ENCODE peak calls at places on chromosomes 3 and 15, in four cellular contexts. G is lower lobe of right lung, Q is ovary, T is psoas muscle. A is an unnamed sample.

GRCh38 chr3:113912551-113913246 is 35.1 kb upstream of the ZDHHC23 start:
- DNase-seq in G (no peak), Q (no peak), T (no peak), A (peak; percentile 53)

GRCh38 chr3:127997016-127997415 is 55.2 kb upstream of the SEC61A1 start:
- DNase-seq in G (no peak), Q (no peak), T (no peak), A (peak; percentile 21)

GRCh38 chr3:140023616-140024530 is 88.9 kb downstream of the CLSTN2 start:
- DNase-seq in G (no peak), Q (peak; percentile 62), T (peak; percentile 68), A (no peak)

GRCh38 chr3:13540332-13540995 is 8.5 kb upstream of the FBLN2 start:
- DNase-seq in G (no peak), Q (no peak), T (peak; percentile 77), A (no peak)

GRCh38 chr3:196268270-196269163 is 19.0 kb downstream of the PCYT1A start:
- DNase-seq in G (no peak), Q (no peak), T (no peak), A (peak; percentile 67)

GRCh38 chr3:127221062-127222035 is 28.4 kb downstream of the PRR23E start:
- DNase-seq in G (no peak), Q (no peak), T (no peak), A (no peak)

GRCh38 chr3:50591196-50591741 is 20.3 kb downstream of the CISH start:
- DNase-seq in G (no peak), Q (no peak), T (peak; percentile 36), A (no peak)

GRCh38 chr3:119834754-119835365 is 53.0 kb downstream of the NR1I2 start:
- DNase-seq in G (no peak), Q (no peak), T (no peak), A (no peak)

GRCh38 chr15:100131321-100132224 is 210.2 kb downstream of the ADAMTS17 start:
- DNase-seq in G (peak; percentile 62), Q (no peak), T (no peak), A (no peak)

GRCh38 chr3:861721-862120 is 231.1 kb upstream of the CNTN6 start:
- DNase-seq in G (no peak), Q (no peak), T (no peak), A (no peak)

GRCh38 chr15:94206463-94207167 is 24.7 kb upstream of the MCTP2 start:
- DNase-seq in G (no peak), Q (no peak), T (no peak), A (peak; percentile 14)

GRCh38 chr15:40922608-40923005 is 6.5 kb upstream of the DLL4 start:
- DNase-seq in G (no peak), Q (no peak), T (no peak), A (no peak)

GRCh38 chr3:156918746-156919145 is 92.6 kb downstream of the LEKR1 start:
- DNase-seq in G (no peak), Q (no peak), T (no peak), A (no peak)

GRCh38 chr3:161035711-161036110 is 69.4 kb downstream of the B3GALNT1 start:
- DNase-seq in G (no peak), Q (no peak), T (no peak), A (peak; percentile 93)

GRCh38 chr15:68214838-68215234 is 9.7 kb upstream of the CALML4 start:
- DNase-seq in G (peak; percentile 43), Q (no peak), T (no peak), A (no peak)

GRCh38 chr3:170741756-170742530 is 128.1 kb downstream of the RPL22L1 start:
- DNase-seq in G (no peak), Q (no peak), T (no peak), A (peak; percentile 51)

GRCh38 chr15:72803006-72803405 is 19.4 kb upstream of the ADPGK start:
- DNase-seq in G (no peak), Q (no peak), T (no peak), A (no peak)

GRCh38 chr3:27613846-27614500 is 108.2 kb downstream of the EOMES start:
- DNase-seq in G (no peak), Q (no peak), T (no peak), A (peak; percentile 57)

GRCh38 chr3:194587438-194587931 is 45.7 kb downstream of the TMEM44 start:
- DNase-seq in G (no peak), Q (no peak), T (peak; percentile 60), A (no peak)

GRCh38 chr3:67109651-67110204 is 111.6 kb downstream of the KBTBD8 start:
- DNase-seq in G (no peak), Q (no peak), T (no peak), A (peak; percentile 90)

GRCh38 chr3:130699765-130700164 is 46.9 kb downstream of the PIK3R4 start:
- DNase-seq in G (no peak), Q (no peak), T (no peak), A (no peak)

GRCh38 chr15:69146724-69147435 is 13.6 kb upstream of the GLCE start:
- DNase-seq in G (no peak), Q (no peak), T (no peak), A (no peak)

GRCh38 chr3:16174389-16174788 is at the start of gene GALNT15:
- DNase-seq in G (peak; percentile 71), Q (peak; percentile 86), T (peak; percentile 98), A (peak; percentile 96)

GRCh38 chr3:126300761-126301481 is 56.3 kb downstream of the KLF15 start:
- DNase-seq in G (peak; percentile 72), Q (peak; percentile 71), T (no peak), A (peak; percentile 63)

GRCh38 chr3:49638445-49638844 is 35.7 kb upstream of the APEH start:
- DNase-seq in G (no peak), Q (no peak), T (no peak), A (peak; percentile 45)

GRCh38 chr15:41698779-41699178 is 38.6 kb downstream of the MGA start:
- DNase-seq in G (no peak), Q (no peak), T (no peak), A (no peak)

GRCh38 chr15:39312984-39313383 is 267.9 kb upstream of the THBS1 start:
- DNase-seq in G (no peak), Q (no peak), T (no peak), A (no peak)

GRCh38 chr3:172098698-172099494 is 59.5 kb downstream of the FNDC3B start:
- DNase-seq in G (no peak), Q (no peak), T (no peak), A (no peak)

GRCh38 chr3:21274000-21274671 is 476.9 kb downstream of the ZNF385D start:
- DNase-seq in G (no peak), Q (no peak), T (no peak), A (peak; percentile 70)

GRCh38 chr3:31086698-31087097 is 192.2 kb upstream of the GADL1 start:
- DNase-seq in G (no peak), Q (no peak), T (no peak), A (no peak)

DNA sequence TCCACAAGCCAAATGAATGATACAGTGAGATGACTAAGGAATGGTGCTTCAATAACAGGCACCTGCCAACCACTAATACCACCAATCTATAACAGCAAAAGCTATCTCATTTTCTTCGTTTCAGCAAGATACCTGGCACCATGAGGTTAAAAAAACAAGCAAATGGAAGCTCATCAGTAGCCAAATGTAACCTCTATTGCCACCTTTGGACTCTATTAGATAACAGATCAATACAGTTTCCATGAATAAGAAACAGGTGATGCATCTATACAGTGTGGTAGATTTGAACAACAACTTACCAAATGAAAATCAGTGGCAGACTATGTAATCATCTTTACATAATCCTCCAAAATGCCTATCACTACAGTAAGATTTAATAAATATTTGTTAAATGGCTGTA is 32.8 kb downstream of the PLOD2 start:
- DNase-seq in G (no peak), Q (no peak), T (no peak), A (no peak)
- H3K4me1 ChIP-seq in G (no peaks in the 10 kb centered on the region), Q (peaks cover 6% of the 10 kb centered on the region), T (peaks cover 3% of the 10 kb centered on the region), A (peaks cover 45% of the 10 kb centered on the region)

GRCh38 chr3:129558076-129558771 is 15.2 kb downstream of the H1-8 start:
- DNase-seq in G (no peak), Q (no peak), T (peak; percentile 36), A (no peak)
- H3K4me1 ChIP-seq in G (peaks cover 74% of the 10 kb centered on the region), Q (peaks cover 29% of the 10 kb centered on the region), T (peaks cover 26% of the 10 kb centered on the region), A (peaks cover 80% of the 10 kb centered on the region)

DNA sequence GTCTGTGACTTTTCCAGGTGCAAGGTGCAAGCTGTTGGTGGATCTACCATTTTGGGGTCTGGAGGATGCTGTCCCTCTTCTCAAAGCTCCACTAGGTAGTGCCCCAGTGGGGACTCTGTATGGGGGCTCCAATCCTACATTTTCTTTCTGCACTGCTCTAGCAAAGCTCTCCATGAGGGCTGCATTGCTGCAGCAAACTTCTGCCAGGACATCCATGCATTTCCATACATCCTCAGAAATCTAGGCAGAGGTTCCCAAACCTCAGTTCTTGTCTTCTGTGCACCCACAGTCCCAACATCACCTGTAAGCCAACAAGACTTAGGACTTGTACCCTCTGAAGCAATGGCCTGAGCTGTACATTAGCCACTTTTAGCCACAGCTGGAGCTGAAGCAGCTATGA is 694.5 kb upstream of the BCHE start:
- DNase-seq in G (no peak), Q (no peak), T (no peak), A (no peak)
- H3K4me1 ChIP-seq in G (no peaks in the 10 kb centered on the region), Q (no peaks in the 10 kb centered on the region), T (no peaks in the 10 kb centered on the region), A (no peaks in the 10 kb centered on the region)

GRCh38 chr15:55628369-55628730 is 40.2 kb upstream of the PYGO1 start:
- DNase-seq in G (no peak), Q (no peak), T (no peak), A (no peak)
- H3K4me1 ChIP-seq in G (no peaks in the 10 kb centered on the region), Q (no peaks in the 10 kb centered on the region), T (peaks cover 27% of the 10 kb centered on the region), A (peaks cover 6% of the 10 kb centered on the region)

GRCh38 chr3:37989821-37990480 is 635 bp upstream of the VILL start:
- DNase-seq in G (no peak), Q (no peak), T (no peak), A (no peak)

GRCh38 chr3:37990527-37990926 is at the start of gene VILL:
- DNase-seq in G (peak; percentile 71), Q (no peak), T (no peak), A (no peak)

GRCh38 chr3:37992271-37993066 is 1.9 kb downstream of the VILL start:
- DNase-seq in G (no peak), Q (no peak), T (no peak), A (no peak)

GRCh38 chr3:37991823-37992222 is 1.2 kb downstream of the VILL start:
- DNase-seq in G (no peak), Q (no peak), T (no peak), A (no peak)

GRCh38 chr3:37991109-37991508 is 523 bp downstream of the VILL start:
- DNase-seq in G (no peak), Q (no peak), T (no peak), A (no peak)
- H3K4me1 ChIP-seq in G (peaks cover 45% of the 10 kb centered on the region), Q (peaks cover 2% of the 10 kb centered on the region), T (no peaks in the 10 kb centered on the region), A (peaks cover 9% of the 10 kb centered on the region)

GRCh38 chr15:31306036-31306425 is 20.6 kb upstream of the KLF13 start:
- DNase-seq in G (no peak), Q (no peak), T (no peak), A (no peak)
- H3K4me1 ChIP-seq in G (peaks cover 26% of the 10 kb centered on the region), Q (no peaks in the 10 kb centered on the region), T (no peaks in the 10 kb centered on the region), A (peaks cover 12% of the 10 kb centered on the region)

A was measured in adipocyte.